ENCODE peak calls at places on chromosomes 6 and 20, in eight cellular contexts. One of them, this sample, is unnamed.

GRCh38 chr20:35273449-35274171 is 4.3 kb downstream of the MMP24OS start:
- DNase-seq in Right ventricle myocardium superior: peak
- DNase-seq in SK-MEL-5: peak
- DNase-seq in stimulated activated CD4-positive, alpha-beta T cell treated with anti-CD3 and anti-CD28 coated beads, Interleukin-4, amount 100 ng/mL, for 1 hour: no peak
- DNase-seq in A549: no peak
- DNase-seq in G401: peak
- DNase-seq in hepatic stellate cell: no peak
- DNase-seq in H9: peak
- DNase-seq in this sample: no peak

GRCh38 chr6:169654590-169655391 is 47.0 kb downstream of the WDR27 start:
- DNase-seq in Right ventricle myocardium superior: peak
- DNase-seq in SK-MEL-5: peak
- DNase-seq in stimulated activated CD4-positive, alpha-beta T cell treated with anti-CD3 and anti-CD28 coated beads, Interleukin-4, amount 100 ng/mL, for 1 hour: peak
- DNase-seq in A549: peak
- DNase-seq in G401: peak
- DNase-seq in hepatic stellate cell: peak
- DNase-seq in H9: no peak
- DNase-seq in this sample: peak

GRCh38 chr6:38173909-38174308 is 354.4 kb downstream of the ZFAND3 start:
- DNase-seq in Right ventricle myocardium superior: no peak
- DNase-seq in SK-MEL-5: no peak
- DNase-seq in stimulated activated CD4-positive, alpha-beta T cell treated with anti-CD3 and anti-CD28 coated beads, Interleukin-4, amount 100 ng/mL, for 1 hour: no peak
- DNase-seq in A549: no peak
- DNase-seq in G401: no peak
- DNase-seq in hepatic stellate cell: no peak
- DNase-seq in H9: no peak
- DNase-seq in this sample: no peak

GRCh38 chr6:6368684-6369052 is 48.2 kb upstream of the F13A1 start:
- DNase-seq in Right ventricle myocardium superior: no peak
- DNase-seq in SK-MEL-5: no peak
- DNase-seq in stimulated activated CD4-positive, alpha-beta T cell treated with anti-CD3 and anti-CD28 coated beads, Interleukin-4, amount 100 ng/mL, for 1 hour: no peak
- DNase-seq in A549: no peak
- DNase-seq in G401: no peak
- DNase-seq in hepatic stellate cell: no peak
- DNase-seq in H9: no peak
- DNase-seq in this sample: no peak

GRCh38 chr20:56527521-56527920 is 3.0 kb downstream of the FAM209A start:
- DNase-seq in Right ventricle myocardium superior: no peak
- DNase-seq in SK-MEL-5: no peak
- DNase-seq in stimulated activated CD4-positive, alpha-beta T cell treated with anti-CD3 and anti-CD28 coated beads, Interleukin-4, amount 100 ng/mL, for 1 hour: no peak
- DNase-seq in A549: no peak
- DNase-seq in G401: no peak
- DNase-seq in hepatic stellate cell: no peak
- DNase-seq in H9: no peak
- DNase-seq in this sample: no peak

GRCh38 chr6:169803291-169803811 is 51.9 kb downstream of the ERMARD start:
- DNase-seq in Right ventricle myocardium superior: no peak
- DNase-seq in SK-MEL-5: no peak
- DNase-seq in stimulated activated CD4-positive, alpha-beta T cell treated with anti-CD3 and anti-CD28 coated beads, Interleukin-4, amount 100 ng/mL, for 1 hour: no peak
- DNase-seq in A549: no peak
- DNase-seq in G401: no peak
- DNase-seq in hepatic stellate cell: no peak
- DNase-seq in H9: no peak
- DNase-seq in this sample: no peak

GRCh38 chr6:3871939-3872338 is 22.8 kb downstream of the FAM50B start:
- DNase-seq in Right ventricle myocardium superior: no peak
- DNase-seq in SK-MEL-5: no peak
- DNase-seq in stimulated activated CD4-positive, alpha-beta T cell treated with anti-CD3 and anti-CD28 coated beads, Interleukin-4, amount 100 ng/mL, for 1 hour: no peak
- DNase-seq in A549: no peak
- DNase-seq in G401: no peak
- DNase-seq in hepatic stellate cell: no peak
- DNase-seq in H9: no peak
- DNase-seq in this sample: no peak

GRCh38 chr6:116405663-116406329 is 35.0 kb downstream of the DSE start:
- DNase-seq in Right ventricle myocardium superior: no peak
- DNase-seq in SK-MEL-5: no peak
- DNase-seq in stimulated activated CD4-positive, alpha-beta T cell treated with anti-CD3 and anti-CD28 coated beads, Interleukin-4, amount 100 ng/mL, for 1 hour: no peak
- DNase-seq in A549: no peak
- DNase-seq in G401: no peak
- DNase-seq in hepatic stellate cell: no peak
- DNase-seq in H9: peak
- DNase-seq in this sample: no peak

GRCh38 chr20:3846378-3846739 is 275 bp upstream of the MAVS start:
- DNase-seq in Right ventricle myocardium superior: no peak
- DNase-seq in SK-MEL-5: no peak
- DNase-seq in stimulated activated CD4-positive, alpha-beta T cell treated with anti-CD3 and anti-CD28 coated beads, Interleukin-4, amount 100 ng/mL, for 1 hour: no peak
- DNase-seq in A549: no peak
- DNase-seq in G401: no peak
- DNase-seq in hepatic stellate cell: no peak
- DNase-seq in H9: no peak
- DNase-seq in this sample: no peak

GRCh38 chr6:96116674-96117073 is 100.9 kb downstream of the FUT9 start:
- DNase-seq in Right ventricle myocardium superior: no peak
- DNase-seq in SK-MEL-5: no peak
- DNase-seq in stimulated activated CD4-positive, alpha-beta T cell treated with anti-CD3 and anti-CD28 coated beads, Interleukin-4, amount 100 ng/mL, for 1 hour: no peak
- DNase-seq in A549: no peak
- DNase-seq in G401: no peak
- DNase-seq in hepatic stellate cell: no peak
- DNase-seq in H9: no peak
- DNase-seq in this sample: no peak

GRCh38 chr20:45095753-45096371 is 5.1 kb downstream of the KCNS1 start:
- DNase-seq in Right ventricle myocardium superior: no peak
- DNase-seq in SK-MEL-5: peak
- DNase-seq in stimulated activated CD4-positive, alpha-beta T cell treated with anti-CD3 and anti-CD28 coated beads, Interleukin-4, amount 100 ng/mL, for 1 hour: peak
- DNase-seq in A549: peak
- DNase-seq in G401: peak
- DNase-seq in hepatic stellate cell: peak
- DNase-seq in H9: peak
- DNase-seq in this sample: peak

GRCh38 chr6:134740473-134741192 is 209.3 kb downstream of the ALDH8A1 start:
- DNase-seq in Right ventricle myocardium superior: no peak
- DNase-seq in SK-MEL-5: no peak
- DNase-seq in stimulated activated CD4-positive, alpha-beta T cell treated with anti-CD3 and anti-CD28 coated beads, Interleukin-4, amount 100 ng/mL, for 1 hour: no peak
- DNase-seq in A549: peak
- DNase-seq in G401: no peak
- DNase-seq in hepatic stellate cell: no peak
- DNase-seq in H9: no peak
- DNase-seq in this sample: no peak

GRCh38 chr20:33791959-33792597 is 19.1 kb upstream of the CHMP4B start:
- DNase-seq in Right ventricle myocardium superior: peak
- DNase-seq in SK-MEL-5: peak
- DNase-seq in stimulated activated CD4-positive, alpha-beta T cell treated with anti-CD3 and anti-CD28 coated beads, Interleukin-4, amount 100 ng/mL, for 1 hour: peak
- DNase-seq in A549: peak
- DNase-seq in G401: peak
- DNase-seq in hepatic stellate cell: peak
- DNase-seq in H9: peak
- DNase-seq in this sample: peak

GRCh38 chr6:159875194-159875593 is 15.6 kb upstream of the MAS1 start:
- DNase-seq in Right ventricle myocardium superior: no peak
- DNase-seq in SK-MEL-5: no peak
- DNase-seq in stimulated activated CD4-positive, alpha-beta T cell treated with anti-CD3 and anti-CD28 coated beads, Interleukin-4, amount 100 ng/mL, for 1 hour: no peak
- DNase-seq in A549: no peak
- DNase-seq in G401: no peak
- DNase-seq in hepatic stellate cell: no peak
- DNase-seq in H9: peak
- DNase-seq in this sample: no peak

GRCh38 chr6:42046491-42047219 is 3.7 kb upstream of the TAF8 start:
- DNase-seq in Right ventricle myocardium superior: no peak
- DNase-seq in SK-MEL-5: no peak
- DNase-seq in stimulated activated CD4-positive, alpha-beta T cell treated with anti-CD3 and anti-CD28 coated beads, Interleukin-4, amount 100 ng/mL, for 1 hour: no peak
- DNase-seq in A549: no peak
- DNase-seq in G401: peak
- DNase-seq in hepatic stellate cell: peak
- DNase-seq in H9: no peak
- DNase-seq in this sample: no peak

GRCh38 chr6:31187780-31188194 is 17.3 kb upstream of the POU5F1 start:
- DNase-seq in Right ventricle myocardium superior: no peak
- DNase-seq in SK-MEL-5: no peak
- DNase-seq in stimulated activated CD4-positive, alpha-beta T cell treated with anti-CD3 and anti-CD28 coated beads, Interleukin-4, amount 100 ng/mL, for 1 hour: no peak
- DNase-seq in A549: no peak
- DNase-seq in G401: no peak
- DNase-seq in hepatic stellate cell: no peak
- DNase-seq in H9: no peak
- DNase-seq in this sample: no peak

GRCh38 chr6:48111143-48111506 is at the start of gene PTCHD4:
- DNase-seq in Right ventricle myocardium superior: no peak
- DNase-seq in SK-MEL-5: peak
- DNase-seq in stimulated activated CD4-positive, alpha-beta T cell treated with anti-CD3 and anti-CD28 coated beads, Interleukin-4, amount 100 ng/mL, for 1 hour: no peak
- DNase-seq in A549: peak
- DNase-seq in G401: peak
- DNase-seq in hepatic stellate cell: no peak
- DNase-seq in H9: peak
- DNase-seq in this sample: no peak

GRCh38 chr20:53244711-53245110 is 272.6 kb downstream of the TSHZ2 start:
- DNase-seq in Right ventricle myocardium superior: no peak
- DNase-seq in SK-MEL-5: no peak
- DNase-seq in stimulated activated CD4-positive, alpha-beta T cell treated with anti-CD3 and anti-CD28 coated beads, Interleukin-4, amount 100 ng/mL, for 1 hour: no peak
- DNase-seq in A549: no peak
- DNase-seq in G401: no peak
- DNase-seq in hepatic stellate cell: no peak
- DNase-seq in H9: no peak
- DNase-seq in this sample: no peak

GRCh38 chr6:157185171-157185570 is 138.1 kb downstream of the TMEM242 start:
- DNase-seq in Right ventricle myocardium superior: no peak
- DNase-seq in SK-MEL-5: no peak
- DNase-seq in stimulated activated CD4-positive, alpha-beta T cell treated with anti-CD3 and anti-CD28 coated beads, Interleukin-4, amount 100 ng/mL, for 1 hour: no peak
- DNase-seq in A549: no peak
- DNase-seq in G401: no peak
- DNase-seq in hepatic stellate cell: no peak
- DNase-seq in H9: no peak
- DNase-seq in this sample: no peak

GRCh38 chr6:170093658-170094596 is 197.0 kb downstream of the DLL1 start:
- DNase-seq in Right ventricle myocardium superior: no peak
- DNase-seq in SK-MEL-5: no peak
- DNase-seq in stimulated activated CD4-positive, alpha-beta T cell treated with anti-CD3 and anti-CD28 coated beads, Interleukin-4, amount 100 ng/mL, for 1 hour: no peak
- DNase-seq in A549: no peak
- DNase-seq in G401: no peak
- DNase-seq in hepatic stellate cell: no peak
- DNase-seq in H9: peak
- DNase-seq in this sample: no peak

GRCh38 chr6:16698163-16698533 is 63.1 kb downstream of the ATXN1 start:
- DNase-seq in Right ventricle myocardium superior: no peak
- DNase-seq in SK-MEL-5: no peak
- DNase-seq in stimulated activated CD4-positive, alpha-beta T cell treated with anti-CD3 and anti-CD28 coated beads, Interleukin-4, amount 100 ng/mL, for 1 hour: no peak
- DNase-seq in A549: no peak
- DNase-seq in G401: no peak
- DNase-seq in hepatic stellate cell: no peak
- DNase-seq in H9: no peak
- DNase-seq in this sample: no peak

GRCh38 chr6:38876470-38876869 is 161.4 kb downstream of the DNAH8 start:
- DNase-seq in Right ventricle myocardium superior: no peak
- DNase-seq in SK-MEL-5: no peak
- DNase-seq in stimulated activated CD4-positive, alpha-beta T cell treated with anti-CD3 and anti-CD28 coated beads, Interleukin-4, amount 100 ng/mL, for 1 hour: no peak
- DNase-seq in A549: no peak
- DNase-seq in G401: peak
- DNase-seq in hepatic stellate cell: no peak
- DNase-seq in H9: no peak
- DNase-seq in this sample: peak

GRCh38 chr20:51446656-51447055 is 95.9 kb downstream of the NFATC2 start:
- DNase-seq in Right ventricle myocardium superior: no peak
- DNase-seq in SK-MEL-5: no peak
- DNase-seq in stimulated activated CD4-positive, alpha-beta T cell treated with anti-CD3 and anti-CD28 coated beads, Interleukin-4, amount 100 ng/mL, for 1 hour: no peak
- DNase-seq in A549: peak
- DNase-seq in G401: peak
- DNase-seq in hepatic stellate cell: peak
- DNase-seq in H9: no peak
- DNase-seq in this sample: no peak

GRCh38 chr6:27098956-27099355 is 148.5 kb upstream of the PRSS16 start:
- DNase-seq in Right ventricle myocardium superior: no peak
- DNase-seq in SK-MEL-5: no peak
- DNase-seq in stimulated activated CD4-positive, alpha-beta T cell treated with anti-CD3 and anti-CD28 coated beads, Interleukin-4, amount 100 ng/mL, for 1 hour: no peak
- DNase-seq in A549: no peak
- DNase-seq in G401: no peak
- DNase-seq in hepatic stellate cell: no peak
- DNase-seq in H9: no peak
- DNase-seq in this sample: no peak

GRCh38 chr6:2264932-2265331 is 19.5 kb upstream of the GMDS start:
- DNase-seq in Right ventricle myocardium superior: no peak
- DNase-seq in SK-MEL-5: no peak
- DNase-seq in stimulated activated CD4-positive, alpha-beta T cell treated with anti-CD3 and anti-CD28 coated beads, Interleukin-4, amount 100 ng/mL, for 1 hour: no peak
- DNase-seq in A549: no peak
- DNase-seq in G401: no peak
- DNase-seq in hepatic stellate cell: no peak
- DNase-seq in H9: no peak
- DNase-seq in this sample: no peak

GRCh38 chr20:50251992-50252491 is 61.4 kb downstream of the CEBPB start:
- DNase-seq in Right ventricle myocardium superior: peak
- DNase-seq in SK-MEL-5: no peak
- DNase-seq in stimulated activated CD4-positive, alpha-beta T cell treated with anti-CD3 and anti-CD28 coated beads, Interleukin-4, amount 100 ng/mL, for 1 hour: no peak
- DNase-seq in A549: no peak
- DNase-seq in G401: no peak
- DNase-seq in hepatic stellate cell: peak
- DNase-seq in H9: no peak
- DNase-seq in this sample: no peak

GRCh38 chr6:113120214-113120576 is 737.0 kb upstream of the MARCKS start:
- DNase-seq in Right ventricle myocardium superior: no peak
- DNase-seq in SK-MEL-5: no peak
- DNase-seq in stimulated activated CD4-positive, alpha-beta T cell treated with anti-CD3 and anti-CD28 coated beads, Interleukin-4, amount 100 ng/mL, for 1 hour: no peak
- DNase-seq in A549: peak
- DNase-seq in G401: no peak
- DNase-seq in hepatic stellate cell: peak
- DNase-seq in H9: no peak
- DNase-seq in this sample: no peak

GRCh38 chr6:46419576-46420002 is 71.7 kb downstream of the RCAN2 start:
- DNase-seq in Right ventricle myocardium superior: no peak
- DNase-seq in SK-MEL-5: peak
- DNase-seq in stimulated activated CD4-positive, alpha-beta T cell treated with anti-CD3 and anti-CD28 coated beads, Interleukin-4, amount 100 ng/mL, for 1 hour: no peak
- DNase-seq in A549: peak
- DNase-seq in G401: peak
- DNase-seq in hepatic stellate cell: peak
- DNase-seq in H9: peak
- DNase-seq in this sample: peak

GRCh38 chr6:55536579-55536978 is 42.4 kb downstream of the HMGCLL1 start:
- DNase-seq in Right ventricle myocardium superior: no peak
- DNase-seq in SK-MEL-5: no peak
- DNase-seq in stimulated activated CD4-positive, alpha-beta T cell treated with anti-CD3 and anti-CD28 coated beads, Interleukin-4, amount 100 ng/mL, for 1 hour: no peak
- DNase-seq in A549: no peak
- DNase-seq in G401: no peak
- DNase-seq in hepatic stellate cell: no peak
- DNase-seq in H9: no peak
- DNase-seq in this sample: no peak

GRCh38 chr6:139521338-139521737 is 146.9 kb upstream of the CITED2 start:
- DNase-seq in Right ventricle myocardium superior: no peak
- DNase-seq in SK-MEL-5: no peak
- DNase-seq in stimulated activated CD4-positive, alpha-beta T cell treated with anti-CD3 and anti-CD28 coated beads, Interleukin-4, amount 100 ng/mL, for 1 hour: no peak
- DNase-seq in A549: no peak
- DNase-seq in G401: no peak
- DNase-seq in hepatic stellate cell: no peak
- DNase-seq in H9: no peak
- DNase-seq in this sample: no peak

GRCh38 chr6:108995296-108995695 is 99.3 kb downstream of the SESN1 start:
- DNase-seq in Right ventricle myocardium superior: no peak
- DNase-seq in SK-MEL-5: no peak
- DNase-seq in stimulated activated CD4-positive, alpha-beta T cell treated with anti-CD3 and anti-CD28 coated beads, Interleukin-4, amount 100 ng/mL, for 1 hour: no peak
- DNase-seq in A549: no peak
- DNase-seq in G401: no peak
- DNase-seq in hepatic stellate cell: no peak
- DNase-seq in H9: no peak
- DNase-seq in this sample: no peak

GRCh38 chr6:168013250-168013915 is 15.9 kb downstream of the KIF25 start:
- DNase-seq in Right ventricle myocardium superior: no peak
- DNase-seq in SK-MEL-5: no peak
- DNase-seq in stimulated activated CD4-positive, alpha-beta T cell treated with anti-CD3 and anti-CD28 coated beads, Interleukin-4, amount 100 ng/mL, for 1 hour: no peak
- DNase-seq in A549: no peak
- DNase-seq in G401: no peak
- DNase-seq in hepatic stellate cell: no peak
- DNase-seq in H9: no peak
- DNase-seq in this sample: no peak

GRCh38 chr6:151063339-151063738 is 176.4 kb upstream of the AKAP12 start:
- DNase-seq in Right ventricle myocardium superior: no peak
- DNase-seq in SK-MEL-5: no peak
- DNase-seq in stimulated activated CD4-positive, alpha-beta T cell treated with anti-CD3 and anti-CD28 coated beads, Interleukin-4, amount 100 ng/mL, for 1 hour: no peak
- DNase-seq in A549: no peak
- DNase-seq in G401: no peak
- DNase-seq in hepatic stellate cell: no peak
- DNase-seq in H9: no peak
- DNase-seq in this sample: no peak

GRCh38 chr6:122845916-122846632 is 57.0 kb downstream of the SMPDL3A start:
- DNase-seq in Right ventricle myocardium superior: no peak
- DNase-seq in SK-MEL-5: no peak
- DNase-seq in stimulated activated CD4-positive, alpha-beta T cell treated with anti-CD3 and anti-CD28 coated beads, Interleukin-4, amount 100 ng/mL, for 1 hour: no peak
- DNase-seq in A549: no peak
- DNase-seq in G401: no peak
- DNase-seq in hepatic stellate cell: no peak
- DNase-seq in H9: no peak
- DNase-seq in this sample: no peak

This sample was measured in stimulated activated naive CD8-positive, alpha-beta T cell treated with anti-CD3 and anti-CD28 coated beads, Interleukin-15, amount 100 ng/mL, for 72 hours.